ENCODE peak calls at places on chromosomes 6 and 20, in seven cellular contexts. G is ovary; L is choroid plexus epithelial cell; B is H7; J is neural progenitor cell; M is CD8-positive, alpha-beta T cell; Y is brain microvascular endothelial cell. V is an unnamed sample.

GRCh38 chr6:6503186-6503585 is 85.3 kb upstream of the LY86 start:
- DNase-seq in G (no peak), L (no peak), B (no peak), J (no peak), M (no peak), Y (no peak), V (no peak)

GRCh38 chr6:33126101-33126714 is 50.4 kb downstream of the HLA-DPB1 start:
- DNase-seq in G (peak; percentile 66), L (peak; percentile 50), B (peak; percentile 76), J (peak; percentile 86), M (peak; percentile 41), Y (peak; percentile 41), V (no peak)

GRCh38 chr20:63102720-63103375 is 96.1 kb upstream of the BHLHE23 start:
- DNase-seq in G (no peak), L (peak; percentile 34), B (peak; percentile 86), J (peak; percentile 25), M (peak; percentile 62), Y (no peak), V (peak; percentile 26)

GRCh38 chr20:51703446-51704287 is 64.5 kb downstream of the ATP9A start:
- DNase-seq in G (no peak), L (no peak), B (no peak), J (peak; percentile 40), M (no peak), Y (no peak), V (no peak)

GRCh38 chr6:162463573-162463972 is 264.0 kb downstream of the PRKN start:
- DNase-seq in G (no peak), L (no peak), B (no peak), J (no peak), M (no peak), Y (no peak), V (no peak)

GRCh38 chr6:129084406-129084805 is 201.5 kb downstream of the LAMA2 start:
- DNase-seq in G (no peak), L (no peak), B (no peak), J (no peak), M (no peak), Y (no peak), V (no peak)

GRCh38 chr20:32495217-32495565 is 89.9 kb downstream of the NOL4L start:
- DNase-seq in G (no peak), L (no peak), B (peak; percentile 36), J (no peak), M (no peak), Y (no peak), V (no peak)

GRCh38 chr6:160520043-160520904 is 143.8 kb downstream of the LPA start:
- DNase-seq in G (peak; percentile 81), L (peak; percentile 46), B (peak; percentile 86), J (peak; percentile 83), M (peak; percentile 70), Y (peak; percentile 55), V (peak; percentile 61)

GRCh38 chr6:130671119-130672104 is 155.8 kb upstream of the SMLR1 start:
- DNase-seq in G (peak; percentile 76), L (no peak), B (no peak), J (no peak), M (no peak), Y (no peak), V (no peak)

GRCh38 chr6:142842423-142843261 is 102.3 kb downstream of the HIVEP2 start:
- DNase-seq in G (no peak), L (peak; percentile 69), B (no peak), J (no peak), M (no peak), Y (peak; percentile 92), V (no peak)

V was measured in HS-5.